ENCODE peak calls at places on chromosomes 11 and 22, in five cellular contexts. D is SW 1271, P is transverse colon, O is cardiac septum, Y is IMR-90. Q is an unnamed sample.
A peak's percentile ranks its signal among the peaks of the same experiment; 100 is the strongest.

GRCh38 chr11:71221201-71221600 is 31.2 kb downstream of the SHANK2 start:
- DNase-seq in P (no peak), Y (no peak), D (no peak), O (peak; percentile 27), Q (no peak)

GRCh38 chr22:41531736-41532477 is 12.4 kb downstream of the POLR3H start:
- DNase-seq in D (no peak), Y (no peak), O (no peak), P (no peak), Q (no peak)

GRCh38 chr22:39511226-39511625 is 9.1 kb upstream of the ATF4 start:
- DNase-seq in O (no peak), P (no peak), D (no peak), Y (no peak), Q (no peak)

GRCh38 chr11:2796091-2796490 is 89.5 kb downstream of the CDKN1C start:
- DNase-seq in Y (no peak), O (peak; percentile 26), D (no peak), P (peak; percentile 6), Q (peak; percentile 14)

GRCh38 chr11:33804471-33804870 is 30.2 kb upstream of the FBXO3 start:
- DNase-seq in D (no peak), O (no peak), Y (no peak), P (no peak), Q (no peak)

GRCh38 chr22:45207533-45207932 is 33.2 kb downstream of the KIAA0930 start:
- DNase-seq in P (no peak), Y (no peak), D (no peak), O (peak; percentile 33), Q (no peak)

GRCh38 chr11:120180571-120181445 is 30.0 kb upstream of the OAF start:
- DNase-seq in P (no peak), Y (peak; percentile 90), D (no peak), O (peak; percentile 73), Q (peak; percentile 48)

GRCh38 chr22:33496112-33496511 is 424.2 kb downstream of the LARGE1 start:
- DNase-seq in Y (no peak), O (no peak), D (no peak), P (no peak), Q (no peak)

GRCh38 chr11:130181295-130182272 is 22.0 kb downstream of the ST14 start:
- DNase-seq in Y (peak; percentile 83), D (no peak), O (no peak), P (peak; percentile 84), Q (no peak)

GRCh38 chr11:95330332-95330731 is 99.3 kb upstream of the SESN3 start:
- DNase-seq in P (no peak), Y (no peak), D (no peak), O (no peak), Q (no peak)

GRCh38 chr11:72179804-72180396 is 12.0 kb upstream of the FOLR1 start:
- DNase-seq in D (no peak), O (no peak), Y (no peak), P (no peak), Q (no peak)

GRCh38 chr11:2768471-2769408 is 68.9 kb upstream of the KCNQ1OT1 start:
- DNase-seq in D (no peak), O (peak; percentile 60), P (no peak), Y (peak; percentile 93), Q (no peak)

GRCh38 chr22:50040717-50041116 is 17.4 kb downstream of the TTLL8 start:
- DNase-seq in D (no peak), Y (no peak), O (no peak), P (no peak), Q (no peak)

GRCh38 chr11:9001736-9002135 is 2.1 kb downstream of the NRIP3 start:
- DNase-seq in D (peak; percentile 7), O (no peak), P (no peak), Y (peak; percentile 95), Q (no peak)

GRCh38 chr11:113198907-113199660 is 115.3 kb upstream of the TTC12 start:
- DNase-seq in P (no peak), D (no peak), O (no peak), Y (no peak), Q (no peak)

GRCh38 chr11:830295-831131 is 2.2 kb upstream of the CD151 start:
- DNase-seq in D (no peak), O (peak; percentile 84), P (peak; percentile 84), Y (no peak), Q (peak; percentile 73)

GRCh38 chr11:515131-515530 is 8.1 kb upstream of the RNH1 start:
- DNase-seq in D (no peak), O (no peak), P (no peak), Y (no peak), Q (no peak)

GRCh38 chr11:61163714-61164609 is 2.7 kb upstream of the VPS37C start:
- DNase-seq in O (no peak), D (no peak), Y (no peak), P (no peak), Q (no peak)

GRCh38 chr22:24184057-24184798 is 2.9 kb downstream of the SUSD2 start:
- DNase-seq in D (no peak), P (no peak), Y (no peak), O (no peak), Q (no peak)

GRCh38 chr22:46069518-46070214 is 80.7 kb upstream of the PPARA start:
- DNase-seq in Y (peak; percentile 91), D (peak; percentile 57), P (peak; percentile 89), O (peak; percentile 90), Q (peak; percentile 90)

GRCh38 chr11:96246718-96247540 is 96.1 kb downstream of the MAML2 start:
- DNase-seq in D (no peak), O (no peak), P (no peak), Y (peak; percentile 83), Q (no peak)

GRCh38 chr11:73236879-73237278 is 18.8 kb downstream of the P2RY2 start:
- DNase-seq in D (no peak), P (peak; percentile 62), O (peak; percentile 81), Y (peak; percentile 18), Q (no peak)

GRCh38 chr11:64870176-64870892 is 8.1 kb downstream of the EHD1 start:
- DNase-seq in P (peak; percentile 36), D (no peak), Y (peak; percentile 78), O (no peak), Q (no peak)

GRCh38 chr11:74784234-74784633 is 35.6 kb downstream of the RNF169 start:
- DNase-seq in Y (no peak), P (no peak), O (no peak), D (no peak), Q (no peak)

GRCh38 chr22:40595497-40596234 is 40.9 kb downstream of the MRTFA start:
- DNase-seq in Y (no peak), D (no peak), P (no peak), O (no peak), Q (no peak)

GRCh38 chr22:37566903-37567798 is 6.9 kb downstream of the CDC42EP1 start:
- DNase-seq in O (peak; percentile 95), P (peak; percentile 95), Y (peak; percentile 46), D (no peak), Q (peak; percentile 85)

GRCh38 chr11:44223261-44223660 is 86.7 kb downstream of the ALX4 start:
- DNase-seq in D (no peak), P (no peak), O (no peak), Y (peak; percentile 67), Q (no peak)

GRCh38 chr11:120229451-120230424 is 10.2 kb upstream of the POU2F3 start:
- DNase-seq in O (no peak), P (no peak), Y (peak; percentile 29), D (no peak), Q (no peak)

GRCh38 chr11:47523491-47524199 is 29.3 kb downstream of the CELF1 start:
- DNase-seq in Y (peak; percentile 87), O (no peak), D (no peak), P (no peak), Q (peak; percentile 40)

GRCh38 chr11:13278620-13279486 is 1.3 kb downstream of the BMAL1 start:
- DNase-seq in P (peak; percentile 26), O (no peak), D (no peak), Y (no peak), Q (no peak)

GRCh38 chr22:27905638-27906037 is 13.4 kb downstream of the PITPNB start:
- DNase-seq in D (no peak), P (no peak), O (no peak), Y (no peak), Q (no peak)

GRCh38 chr11:1222491-1223345 is at the start of gene MUC5B:
- DNase-seq in Y (no peak), O (peak; percentile 61), D (no peak), P (peak; percentile 86), Q (no peak)

GRCh38 chr11:111633756-111634362 is 31.6 kb downstream of the SIK2 start:
- DNase-seq in P (no peak), D (no peak), Y (peak; percentile 35), O (no peak), Q (no peak)

GRCh38 chr11:13355191-13355590 is 77.6 kb downstream of the BMAL1 start:
- DNase-seq in O (no peak), P (no peak), Y (no peak), D (no peak), Q (no peak)

GRCh38 chr11:7905961-7906429 is 25.1 kb downstream of the OR10A6 start:
- DNase-seq in O (no peak), D (no peak), P (no peak), Y (no peak), Q (no peak)

GRCh38 chr11:70504246-70505020 is 106.1 kb downstream of the CTTN start:
- DNase-seq in P (no peak), Y (no peak), O (no peak), D (no peak), Q (no peak)

GRCh38 chr11:2732261-2732939 is 32.6 kb upstream of the KCNQ1OT1 start:
- DNase-seq in O (no peak), P (no peak), Y (no peak), D (no peak), Q (no peak)

GRCh38 chr11:92216789-92217188 is 7.8 kb upstream of the FAT3 start:
- DNase-seq in Y (no peak), D (no peak), O (no peak), P (no peak), Q (no peak)

Q was measured in uterus.